ENCODE peak calls at places on chromosomes 7 and 10, in eight cellular contexts. J is AG08396; M is GM13976; U is naive thymus-derived CD8-positive, alpha-beta T cell; S is bronchial epithelial cell; Y is effector CD4-positive, alpha-beta T cell; N is mesothelial cell of epicardium; Z is nephron progenitor cell. E is an unnamed sample.

GRCh38 chr7:12294701-12295100 is 83.6 kb downstream of the TMEM106B start:
- DNase-seq in J (no peak), M (no peak), U (no peak), S (no peak), Y (no peak), N (no peak), Z (no peak), E (no peak)

GRCh38 chr10:93844979-93845626 is 48.7 kb upstream of the SLC35G1 start:
- DNase-seq in J (no peak), M (no peak), U (no peak), S (no peak), Y (no peak), N (no peak), Z (no peak), E (no peak)

GRCh38 chr7:5470167-5470532 is 46.5 kb upstream of the TNRC18 start:
- DNase-seq in J (no peak), M (no peak), U (no peak), S (no peak), Y (no peak), N (no peak), Z (no peak), E (no peak)

GRCh38 chr10:21525367-21526183 is at the start of gene SKIDA1:
- DNase-seq in J (peak), M (peak), U (peak), S (peak), Y (peak), N (peak), Z (peak), E (peak)

GRCh38 chr10:3465406-3465891 is 292.9 kb upstream of the PITRM1 start:
- DNase-seq in J (no peak), M (no peak), U (no peak), S (peak), Y (no peak), N (no peak), Z (no peak), E (no peak)

GRCh38 chr7:100825760-100826545 is 1.4 kb downstream of the EPHB4 start:
- DNase-seq in J (peak), M (no peak), U (no peak), S (peak), Y (no peak), N (no peak), Z (no peak), E (peak)

GRCh38 chr7:116177009-116177408 is 33.3 kb upstream of the TES start:
- DNase-seq in J (peak), M (no peak), U (no peak), S (peak), Y (no peak), N (no peak), Z (no peak), E (no peak)

GRCh38 chr10:96125142-96125515 is 5.0 kb upstream of the ZNF518A start:
- DNase-seq in J (no peak), M (no peak), U (no peak), S (peak), Y (no peak), N (no peak), Z (no peak), E (no peak)

GRCh38 chr7:114086491-114086905 is 167.7 kb upstream of the PPP1R3A start:
- DNase-seq in J (peak), M (peak), U (no peak), S (no peak), Y (no peak), N (no peak), Z (peak), E (peak)

GRCh38 chr7:135147899-135148721 is at the start of gene TMEM140:
- DNase-seq in J (peak), M (peak), U (peak), S (peak), Y (peak), N (no peak), Z (no peak), E (peak)

GRCh38 chr7:101198476-101198875 is 2.4 kb downstream of the MOGAT3 start:
- DNase-seq in J (no peak), M (no peak), U (no peak), S (no peak), Y (no peak), N (no peak), Z (no peak), E (no peak)

GRCh38 chr10:122232781-122233180 is 38.3 kb upstream of the BTBD16 start:
- DNase-seq in J (no peak), M (no peak), U (no peak), S (peak), Y (no peak), N (no peak), Z (no peak), E (no peak)

GRCh38 chr7:24891173-24891787 is 88.7 kb downstream of the OSBPL3 start:
- DNase-seq in J (no peak), M (no peak), U (no peak), S (no peak), Y (no peak), N (no peak), Z (no peak), E (no peak)

GRCh38 chr10:90197766-90198165 is 496.4 kb downstream of the KIF20B start:
- DNase-seq in J (no peak), M (no peak), U (no peak), S (peak), Y (no peak), N (no peak), Z (no peak), E (no peak)

GRCh38 chr7:108396094-108396493 is 60.1 kb downstream of the NRCAM start:
- DNase-seq in J (no peak), M (no peak), U (no peak), S (no peak), Y (no peak), N (no peak), Z (no peak), E (no peak)

GRCh38 chr7:37656913-37657530 is 26.5 kb upstream of the GPR141 start:
- DNase-seq in J (no peak), M (no peak), U (no peak), S (no peak), Y (no peak), N (no peak), Z (no peak), E (no peak)

GRCh38 chr10:6151087-6151977 is 51.4 kb upstream of the PFKFB3 start:
- DNase-seq in J (peak), M (peak), U (peak), S (peak), Y (peak), N (no peak), Z (peak), E (peak)

GRCh38 chr10:86941426-86941825 is 16.0 kb downstream of the MMRN2 start:
- DNase-seq in J (no peak), M (no peak), U (no peak), S (no peak), Y (no peak), N (no peak), Z (no peak), E (no peak)

GRCh38 chr10:121511943-121512342 is 86.3 kb downstream of the FGFR2 start:
- DNase-seq in J (no peak), M (no peak), U (no peak), S (no peak), Y (no peak), N (no peak), Z (no peak), E (no peak)

GRCh38 chr7:14133752-14134151 is 144.3 kb upstream of the ETV1 start:
- DNase-seq in J (no peak), M (no peak), U (no peak), S (no peak), Y (no peak), N (no peak), Z (no peak), E (no peak)

GRCh38 chr10:72250666-72251065 is 23.1 kb upstream of the DDIT4 start:
- DNase-seq in J (peak), M (no peak), U (no peak), S (peak), Y (no peak), N (no peak), Z (no peak), E (no peak)

GRCh38 chr10:283916-284356 is 148.7 kb downstream of the ZMYND11 start:
- DNase-seq in J (no peak), M (peak), U (no peak), S (no peak), Y (no peak), N (no peak), Z (no peak), E (peak)

GRCh38 chr7:98021588-98022351 is 31.8 kb upstream of the OCM2 start:
- DNase-seq in J (peak), M (peak), U (peak), S (peak), Y (peak), N (peak), Z (peak), E (peak)

GRCh38 chr10:121303273-121303890 is 294.9 kb downstream of the FGFR2 start:
- DNase-seq in J (no peak), M (no peak), U (no peak), S (no peak), Y (no peak), N (no peak), Z (no peak), E (no peak)

GRCh38 chr10:92695679-92696605 is 6.2 kb downstream of the HHEX start:
- DNase-seq in J (peak), M (no peak), U (no peak), S (no peak), Y (no peak), N (peak), Z (peak), E (peak)

GRCh38 chr10:126500866-126501265 is 112.6 kb upstream of the ADAM12 start:
- DNase-seq in J (peak), M (no peak), U (no peak), S (no peak), Y (no peak), N (no peak), Z (no peak), E (no peak)

GRCh38 chr7:5429253-5429856 is 5.7 kb upstream of the TNRC18 start:
- DNase-seq in J (no peak), M (no peak), U (no peak), S (peak), Y (no peak), N (peak), Z (peak), E (peak)

E was measured in GM20000.